ENCODE peak calls at places on chromosomes 4 and X, in nine cellular contexts. One of them, this sample, is unnamed.

GRCh38 chr4:106615961-106616360 is 247.4 kb upstream of the GIMD1 start:
- DNase-seq in right lobe of liver: no peak
- DNase-seq in heart right ventricle: no peak
- DNase-seq in hippocampal formation: no peak
- DNase-seq in dorsolateral prefrontal cortex: no peak
- DNase-seq in MCF 10A: no peak
- DNase-seq in mesothelial cell of epicardium: no peak
- DNase-seq in head of caudate nucleus: no peak
- DNase-seq in HS-5: no peak
- DNase-seq in this sample: no peak

GRCh38 chrX:40331353-40331752 is 233.6 kb upstream of the BCOR start:
- DNase-seq in right lobe of liver: no peak
- DNase-seq in heart right ventricle: no peak
- DNase-seq in hippocampal formation: no peak
- DNase-seq in dorsolateral prefrontal cortex: no peak
- DNase-seq in MCF 10A: no peak
- DNase-seq in mesothelial cell of epicardium: no peak
- DNase-seq in head of caudate nucleus: no peak
- DNase-seq in HS-5: no peak
- DNase-seq in this sample: no peak

GRCh38 chr4:8047837-8048678 is 108.4 kb upstream of the AFAP1 start:
- DNase-seq in right lobe of liver: no peak
- DNase-seq in heart right ventricle: no peak
- DNase-seq in hippocampal formation: no peak
- DNase-seq in dorsolateral prefrontal cortex: no peak
- DNase-seq in MCF 10A: no peak
- DNase-seq in mesothelial cell of epicardium: no peak
- DNase-seq in head of caudate nucleus: no peak
- DNase-seq in HS-5: no peak
- DNase-seq in this sample: no peak

GRCh38 chrX:103063191-103063845 is 653 bp downstream of the BEX1 start:
- DNase-seq in right lobe of liver: no peak
- DNase-seq in heart right ventricle: no peak
- DNase-seq in hippocampal formation: no peak
- DNase-seq in dorsolateral prefrontal cortex: peak
- DNase-seq in MCF 10A: peak
- DNase-seq in mesothelial cell of epicardium: peak
- DNase-seq in head of caudate nucleus: peak
- DNase-seq in HS-5: no peak
- DNase-seq in this sample: peak

GRCh38 chr4:101763576-101763975 is 27.0 kb upstream of the BANK1 start:
- DNase-seq in right lobe of liver: no peak
- DNase-seq in heart right ventricle: no peak
- DNase-seq in hippocampal formation: no peak
- DNase-seq in dorsolateral prefrontal cortex: peak
- DNase-seq in MCF 10A: no peak
- DNase-seq in mesothelial cell of epicardium: no peak
- DNase-seq in head of caudate nucleus: no peak
- DNase-seq in HS-5: no peak
- DNase-seq in this sample: no peak

GRCh38 chr4:41611881-41612871 is 74.2 kb downstream of the LIMCH1 start:
- DNase-seq in right lobe of liver: no peak
- DNase-seq in heart right ventricle: peak
- DNase-seq in hippocampal formation: peak
- DNase-seq in dorsolateral prefrontal cortex: peak
- DNase-seq in MCF 10A: peak
- DNase-seq in mesothelial cell of epicardium: peak
- DNase-seq in head of caudate nucleus: peak
- DNase-seq in HS-5: no peak
- DNase-seq in this sample: no peak

GRCh38 chr4:56655627-56656345 is 25.3 kb downstream of the HOPX start:
- DNase-seq in right lobe of liver: peak
- DNase-seq in heart right ventricle: no peak
- DNase-seq in hippocampal formation: no peak
- DNase-seq in dorsolateral prefrontal cortex: no peak
- DNase-seq in MCF 10A: no peak
- DNase-seq in mesothelial cell of epicardium: peak
- DNase-seq in head of caudate nucleus: no peak
- DNase-seq in HS-5: no peak
- DNase-seq in this sample: no peak

GRCh38 chrX:45070116-45071007 is 130.3 kb downstream of the DIPK2B start:
- DNase-seq in right lobe of liver: no peak
- DNase-seq in heart right ventricle: peak
- DNase-seq in hippocampal formation: peak
- DNase-seq in dorsolateral prefrontal cortex: no peak
- DNase-seq in MCF 10A: peak
- DNase-seq in mesothelial cell of epicardium: no peak
- DNase-seq in head of caudate nucleus: peak
- DNase-seq in HS-5: peak
- DNase-seq in this sample: peak

GRCh38 chrX:10939384-10939783 is 171.7 kb upstream of the HCCS start:
- DNase-seq in right lobe of liver: no peak
- DNase-seq in heart right ventricle: no peak
- DNase-seq in hippocampal formation: no peak
- DNase-seq in dorsolateral prefrontal cortex: no peak
- DNase-seq in MCF 10A: peak
- DNase-seq in mesothelial cell of epicardium: no peak
- DNase-seq in head of caudate nucleus: no peak
- DNase-seq in HS-5: no peak
- DNase-seq in this sample: no peak

GRCh38 chrX:103817502-103817901 is 14.6 kb downstream of the RAB9B start:
- DNase-seq in right lobe of liver: no peak
- DNase-seq in heart right ventricle: peak
- DNase-seq in hippocampal formation: peak
- DNase-seq in dorsolateral prefrontal cortex: peak
- DNase-seq in MCF 10A: peak
- DNase-seq in mesothelial cell of epicardium: no peak
- DNase-seq in head of caudate nucleus: peak
- DNase-seq in HS-5: peak
- DNase-seq in this sample: peak

GRCh38 chr4:174681723-174682300 is 147.2 kb downstream of the GLRA3 start:
- DNase-seq in right lobe of liver: no peak
- DNase-seq in heart right ventricle: no peak
- DNase-seq in hippocampal formation: no peak
- DNase-seq in dorsolateral prefrontal cortex: no peak
- DNase-seq in MCF 10A: no peak
- DNase-seq in mesothelial cell of epicardium: no peak
- DNase-seq in head of caudate nucleus: no peak
- DNase-seq in HS-5: peak
- DNase-seq in this sample: peak

GRCh38 chrX:10172867-10173266 is 16.1 kb downstream of the CLCN4 start:
- DNase-seq in right lobe of liver: no peak
- DNase-seq in heart right ventricle: no peak
- DNase-seq in hippocampal formation: no peak
- DNase-seq in dorsolateral prefrontal cortex: no peak
- DNase-seq in MCF 10A: no peak
- DNase-seq in mesothelial cell of epicardium: no peak
- DNase-seq in head of caudate nucleus: no peak
- DNase-seq in HS-5: no peak
- DNase-seq in this sample: no peak

GRCh38 chrX:35015627-35016026 is 73.0 kb downstream of the FAM47B start:
- DNase-seq in right lobe of liver: no peak
- DNase-seq in heart right ventricle: no peak
- DNase-seq in hippocampal formation: no peak
- DNase-seq in dorsolateral prefrontal cortex: no peak
- DNase-seq in MCF 10A: no peak
- DNase-seq in mesothelial cell of epicardium: no peak
- DNase-seq in head of caudate nucleus: no peak
- DNase-seq in HS-5: no peak
- DNase-seq in this sample: no peak

GRCh38 chrX:18288716-18289115 is 65.8 kb downstream of the SCML2 start:
- DNase-seq in right lobe of liver: no peak
- DNase-seq in heart right ventricle: no peak
- DNase-seq in hippocampal formation: no peak
- DNase-seq in dorsolateral prefrontal cortex: no peak
- DNase-seq in MCF 10A: no peak
- DNase-seq in mesothelial cell of epicardium: no peak
- DNase-seq in head of caudate nucleus: no peak
- DNase-seq in HS-5: no peak
- DNase-seq in this sample: no peak

GRCh38 chr4:106365613-106366012 is 3.0 kb downstream of the GIMD1 start:
- DNase-seq in right lobe of liver: no peak
- DNase-seq in heart right ventricle: no peak
- DNase-seq in hippocampal formation: no peak
- DNase-seq in dorsolateral prefrontal cortex: no peak
- DNase-seq in MCF 10A: peak
- DNase-seq in mesothelial cell of epicardium: no peak
- DNase-seq in head of caudate nucleus: no peak
- DNase-seq in HS-5: peak
- DNase-seq in this sample: peak

GRCh38 chrX:100745806-100746537 is 14.1 kb upstream of the SYTL4 start:
- DNase-seq in right lobe of liver: no peak
- DNase-seq in heart right ventricle: no peak
- DNase-seq in hippocampal formation: no peak
- DNase-seq in dorsolateral prefrontal cortex: no peak
- DNase-seq in MCF 10A: no peak
- DNase-seq in mesothelial cell of epicardium: no peak
- DNase-seq in head of caudate nucleus: no peak
- DNase-seq in HS-5: no peak
- DNase-seq in this sample: peak

GRCh38 chr4:24971192-24971591 is 58.4 kb upstream of the CCDC149 start:
- DNase-seq in right lobe of liver: no peak
- DNase-seq in heart right ventricle: no peak
- DNase-seq in hippocampal formation: no peak
- DNase-seq in dorsolateral prefrontal cortex: no peak
- DNase-seq in MCF 10A: peak
- DNase-seq in mesothelial cell of epicardium: no peak
- DNase-seq in head of caudate nucleus: no peak
- DNase-seq in HS-5: no peak
- DNase-seq in this sample: no peak

GRCh38 chrX:39507034-39507433 is 590.7 kb downstream of the BCOR start:
- DNase-seq in right lobe of liver: no peak
- DNase-seq in heart right ventricle: no peak
- DNase-seq in hippocampal formation: no peak
- DNase-seq in dorsolateral prefrontal cortex: no peak
- DNase-seq in MCF 10A: no peak
- DNase-seq in mesothelial cell of epicardium: no peak
- DNase-seq in head of caudate nucleus: no peak
- DNase-seq in HS-5: no peak
- DNase-seq in this sample: no peak

GRCh38 chr4:8402640-8403039 is 37.9 kb downstream of the ACOX3 start:
- DNase-seq in right lobe of liver: peak
- DNase-seq in heart right ventricle: peak
- DNase-seq in hippocampal formation: no peak
- DNase-seq in dorsolateral prefrontal cortex: no peak
- DNase-seq in MCF 10A: no peak
- DNase-seq in mesothelial cell of epicardium: no peak
- DNase-seq in head of caudate nucleus: no peak
- DNase-seq in HS-5: no peak
- DNase-seq in this sample: no peak

GRCh38 chr4:54961357-54961975 is 163.9 kb downstream of the KDR start:
- DNase-seq in right lobe of liver: no peak
- DNase-seq in heart right ventricle: no peak
- DNase-seq in hippocampal formation: peak
- DNase-seq in dorsolateral prefrontal cortex: no peak
- DNase-seq in MCF 10A: peak
- DNase-seq in mesothelial cell of epicardium: no peak
- DNase-seq in head of caudate nucleus: peak
- DNase-seq in HS-5: peak
- DNase-seq in this sample: peak

GRCh38 chr4:182578402-182578801 is 335.2 kb downstream of the TENM3 start:
- DNase-seq in right lobe of liver: no peak
- DNase-seq in heart right ventricle: no peak
- DNase-seq in hippocampal formation: no peak
- DNase-seq in dorsolateral prefrontal cortex: no peak
- DNase-seq in MCF 10A: peak
- DNase-seq in mesothelial cell of epicardium: no peak
- DNase-seq in head of caudate nucleus: no peak
- DNase-seq in HS-5: peak
- DNase-seq in this sample: no peak